ENCODE peak calls at places on chromosomes 7 and 10, in nine cellular contexts. U is CD4-positive, CD25-positive, alpha-beta regulatory T cell; B is naive thymus-derived CD4-positive, alpha-beta T cell; P is tibial artery; D is kidney; E is HepG2; I is aorta; H is cardiac muscle cell; V is RWPE2. Z is an unnamed sample.

GRCh38 chr7:153022796-153023592 is 263.4 kb downstream of the ACTR3B start:
- DNase-seq in B (no peak), P (no peak), U (no peak), V (no peak), D (no peak), I (no peak), H (no peak), E (no peak), Z (no peak)

GRCh38 chr7:651032-651728 is 75.3 kb upstream of the DNAAF5 start:
- DNase-seq in I (no peak), D (peak), B (no peak), U (no peak), V (no peak), P (no peak), H (no peak), E (no peak), Z (no peak)

GRCh38 chr10:17430647-17431355 is 23.6 kb downstream of the ST8SIA6 start:
- DNase-seq in D (peak), E (peak), I (peak), B (no peak), P (peak), U (peak), H (peak), V (no peak), Z (peak)

GRCh38 chr7:82164813-82165212 is 278.8 kb downstream of the CACNA2D1 start:
- DNase-seq in P (no peak), D (no peak), H (peak), E (no peak), U (no peak), V (no peak), I (no peak), B (no peak), Z (no peak)

GRCh38 chr10:5442056-5442989 is 30.0 kb downstream of the NET1 start:
- DNase-seq in E (peak), P (no peak), B (no peak), I (no peak), V (no peak), H (peak), U (peak), D (no peak), Z (no peak)

GRCh38 chr7:113371376-113372043 is 253.2 kb upstream of the SMIM30 start:
- DNase-seq in B (no peak), E (no peak), V (no peak), P (no peak), I (no peak), H (no peak), D (no peak), U (no peak), Z (no peak)

GRCh38 chr7:149727053-149727452 is 46.3 kb downstream of the ZNF467 start:
- DNase-seq in B (no peak), P (peak), U (no peak), D (peak), E (no peak), V (no peak), H (no peak), I (no peak), Z (peak)

GRCh38 chr7:24390376-24391157 is 106.6 kb downstream of the NPY start:
- DNase-seq in U (no peak), E (no peak), V (no peak), I (no peak), P (no peak), H (no peak), D (no peak), B (no peak), Z (no peak)

GRCh38 chr10:80468002-80468401 is 13.9 kb downstream of the TSPAN14 start:
- DNase-seq in H (no peak), P (peak), E (no peak), I (peak), U (peak), V (no peak), B (no peak), D (peak), Z (peak)

GRCh38 chr7:151755131-151755787 is 121.7 kb downstream of the PRKAG2 start:
- DNase-seq in V (no peak), I (peak), U (no peak), E (no peak), D (no peak), H (peak), P (no peak), B (no peak), Z (no peak)

GRCh38 chr10:31940839-31941653 is 12.4 kb upstream of the ARHGAP12 start:
- DNase-seq in E (peak), V (peak), P (no peak), I (peak), U (no peak), H (peak), D (no peak), B (no peak), Z (no peak)

GRCh38 chr7:2710256-2710655 is 22.3 kb downstream of the AMZ1 start:
- DNase-seq in D (no peak), B (no peak), E (no peak), H (no peak), I (no peak), U (peak), P (no peak), V (no peak), Z (no peak)

GRCh38 chr7:54664235-54665228 is 94.5 kb downstream of the SEC61G start:
- DNase-seq in V (peak), P (no peak), I (peak), D (peak), U (no peak), H (peak), B (no peak), E (peak), Z (peak)

GRCh38 chr7:159056722-159057121 is 87.9 kb downstream of the VIPR2 start:
- DNase-seq in D (no peak), P (no peak), E (no peak), V (no peak), I (no peak), H (no peak), U (no peak), B (no peak), Z (no peak)

GRCh38 chr7:82128546-82128945 is 315.0 kb downstream of the CACNA2D1 start:
- DNase-seq in D (no peak), P (no peak), E (no peak), B (no peak), I (no peak), H (no peak), V (no peak), U (no peak), Z (no peak)

GRCh38 chr7:102098986-102099385 is 187.7 kb upstream of the SH2B2 start:
- DNase-seq in U (no peak), I (peak), E (no peak), H (no peak), B (no peak), P (peak), V (no peak), D (no peak), Z (no peak)

GRCh38 chr10:92689663-92690210 is at the start of gene HHEX:
- DNase-seq in E (peak), D (peak), I (peak), B (peak), V (no peak), U (peak), P (no peak), H (peak), Z (peak)

GRCh38 chr10:13412894-13413293 is 64.8 kb upstream of the SEPHS1 start:
- DNase-seq in P (no peak), D (no peak), E (no peak), I (no peak), U (no peak), V (no peak), H (no peak), B (no peak), Z (no peak)

GRCh38 chr7:135158874-135159273 is 11.0 kb downstream of the TMEM140 start:
- DNase-seq in P (no peak), B (no peak), D (no peak), V (no peak), E (no peak), I (no peak), U (no peak), H (no peak), Z (no peak)

GRCh38 chr7:151051108-151051507 is 2.8 kb downstream of the ASIC3 start:
- DNase-seq in B (peak), E (no peak), U (peak), P (no peak), H (peak), V (no peak), D (no peak), I (peak), Z (peak)

GRCh38 chr10:21069278-21069677 is 172.2 kb upstream of the NEBL start:
- DNase-seq in V (no peak), D (no peak), U (no peak), H (no peak), I (no peak), P (no peak), B (no peak), E (no peak), Z (no peak)

GRCh38 chr10:101319241-101319915 is 34.6 kb upstream of the BTRC start:
- DNase-seq in B (no peak), E (no peak), D (no peak), I (no peak), U (no peak), V (no peak), P (no peak), H (peak), Z (no peak)

GRCh38 chr7:46741924-46742607 is 821.0 kb upstream of the IGFBP3 start:
- DNase-seq in P (no peak), U (no peak), H (peak), I (no peak), V (no peak), E (no peak), B (no peak), D (no peak), Z (no peak)

GRCh38 chr7:68760556-68760955 is 837.7 kb upstream of the AUTS2 start:
- DNase-seq in U (no peak), B (no peak), D (no peak), V (no peak), E (no peak), I (no peak), H (peak), P (no peak), Z (no peak)

GRCh38 chr10:109214916-109215740 is 708.2 kb downstream of the XPNPEP1 start:
- DNase-seq in E (no peak), D (no peak), H (no peak), B (no peak), I (no peak), P (no peak), U (no peak), V (no peak), Z (no peak)

GRCh38 chr10:102384053-102384452 is 11.5 kb upstream of the NFKB2 start:
- DNase-seq in E (no peak), V (no peak), H (peak), U (no peak), I (no peak), B (no peak), D (no peak), P (no peak), Z (no peak)

GRCh38 chr10:92695679-92696605 is 6.2 kb downstream of the HHEX start:
- DNase-seq in V (no peak), B (no peak), I (peak), U (no peak), H (peak), D (peak), P (no peak), E (no peak), Z (no peak)

GRCh38 chr7:126881315-126881714 is 371.4 kb downstream of the GRM8 start:
- DNase-seq in H (no peak), E (no peak), V (no peak), U (no peak), D (no peak), B (no peak), I (no peak), P (no peak), Z (no peak)

GRCh38 chr10:76150139-76150885 is 718.9 kb downstream of the LRMDA start:
- DNase-seq in V (no peak), H (peak), P (no peak), D (no peak), B (no peak), I (no peak), E (peak), U (no peak), Z (peak)

GRCh38 chr7:24910551-24911212 is 69.3 kb downstream of the OSBPL3 start:
- DNase-seq in P (no peak), H (no peak), D (no peak), E (no peak), U (no peak), B (no peak), V (no peak), I (no peak), Z (no peak)

GRCh38 chr7:16419126-16419525 is 2.2 kb downstream of the CRPPA start:
- DNase-seq in I (no peak), H (no peak), B (no peak), E (no peak), P (no peak), V (no peak), U (no peak), D (no peak), Z (no peak)

GRCh38 chr10:19518109-19518508 is 298.1 kb upstream of the PLXDC2 start:
- DNase-seq in H (no peak), D (no peak), V (no peak), B (no peak), P (no peak), U (no peak), E (no peak), I (no peak), Z (no peak)

GRCh38 chr10:70461397-70462348 is 16.9 kb upstream of the PALD1 start:
- DNase-seq in U (no peak), D (peak), V (no peak), B (no peak), I (peak), P (no peak), E (peak), H (peak), Z (no peak)

GRCh38 chr7:36638140-36638539 is 86.2 kb downstream of the AOAH start:
- DNase-seq in D (no peak), P (no peak), U (no peak), B (no peak), E (no peak), I (no peak), V (no peak), H (no peak), Z (no peak)

GRCh38 chr7:121077165-121077630 is 88.7 kb downstream of the CPED1 start:
- DNase-seq in I (no peak), B (no peak), U (no peak), H (no peak), P (no peak), D (no peak), V (no peak), E (no peak), Z (no peak)

GRCh38 chr7:121078701-121079227 is 90.3 kb downstream of the CPED1 start:
- DNase-seq in H (no peak), E (no peak), B (no peak), D (no peak), I (no peak), U (no peak), V (no peak), P (no peak), Z (no peak)

GRCh38 chr7:121075952-121076349 is 87.4 kb downstream of the CPED1 start:
- DNase-seq in I (no peak), H (no peak), V (no peak), B (no peak), U (no peak), P (no peak), D (no peak), E (no peak), Z (no peak)

GRCh38 chr7:121073463-121074099 is 85.1 kb downstream of the CPED1 start:
- DNase-seq in V (no peak), H (peak), B (no peak), U (no peak), I (no peak), E (no peak), D (no peak), P (no peak), Z (no peak)

DNA sequence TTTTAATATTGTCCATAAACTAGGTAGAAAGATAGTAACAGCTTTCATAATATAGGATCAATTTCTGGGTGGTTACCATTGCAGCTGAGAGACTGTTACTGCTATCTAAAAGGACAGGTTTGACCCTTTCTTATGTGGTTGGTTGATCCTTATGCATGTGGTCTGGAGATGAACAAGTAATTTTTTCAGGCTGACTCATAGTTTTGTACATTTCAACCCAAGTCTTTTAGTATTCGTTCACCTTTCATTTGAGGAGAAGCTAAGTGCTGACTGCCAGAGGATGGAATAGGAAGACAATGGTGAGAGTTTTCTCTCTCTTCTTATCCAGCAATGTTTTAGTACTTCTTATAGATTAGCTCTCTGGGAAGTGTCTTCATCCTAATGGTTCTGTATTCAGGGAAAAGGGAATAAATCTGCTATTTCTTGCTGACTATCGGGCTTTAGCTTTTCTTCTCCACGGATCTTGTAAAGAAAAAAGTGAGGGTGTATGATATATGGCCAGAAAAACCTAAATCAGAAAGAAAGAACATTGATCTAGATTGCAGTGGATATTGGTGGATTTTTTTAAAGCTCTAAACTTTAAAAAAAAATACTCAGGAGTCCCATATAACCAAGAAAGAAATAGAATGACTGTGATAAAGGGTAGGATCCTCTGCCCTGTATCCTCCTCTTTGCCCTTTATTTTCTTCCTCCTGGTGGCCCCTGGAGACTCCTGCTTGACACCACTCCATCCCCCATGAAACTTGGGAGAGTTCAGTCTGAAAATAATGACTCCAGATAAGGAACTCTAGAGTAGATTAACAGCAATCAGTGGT is 88.0 kb downstream of the CPED1 start:
- DNase-seq in I (no peak), D (no peak), B (no peak), V (no peak), E (no peak), P (no peak), H (peak), U (no peak), Z (no peak)
- H3K27ac ChIP-seq in I (no peak), D (no peak), B (no peak), V (peak), E (no peak), P (peak), H (no peak), U (no peak), Z (no peak)

GRCh38 chr7:98280791-98281756 is at the start of gene BRI3:
- DNase-seq in D (peak), I (peak), U (peak), V (peak), P (peak), E (peak), H (peak), B (peak), Z (peak)
- H3K27ac ChIP-seq in D (peak), I (peak), U (peak), V (peak), P (peak), E (peak), H (peak), B (peak), Z (peak)

DNA sequence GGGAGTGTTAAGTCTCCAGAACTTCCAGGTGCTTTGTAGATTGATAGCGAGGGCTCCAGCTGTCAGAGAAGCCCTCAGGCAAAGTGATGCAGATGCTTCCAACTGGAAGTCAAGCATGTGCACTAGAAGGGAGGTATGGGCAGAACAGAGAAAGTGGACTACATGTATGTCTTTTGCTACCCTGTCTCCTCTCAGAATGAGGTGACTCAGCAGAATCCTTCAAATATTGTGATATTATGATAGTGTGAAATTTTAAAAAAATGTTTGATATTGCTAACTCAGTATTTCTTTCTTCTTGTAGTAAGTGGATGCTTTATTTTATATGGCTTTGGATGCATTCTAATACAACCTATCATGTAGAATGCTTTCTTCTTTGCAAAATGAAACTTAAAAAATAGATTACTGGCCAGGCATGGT is 138.9 kb upstream of the SVIL start:
- DNase-seq in V (no peak), I (no peak), P (no peak), B (no peak), E (no peak), H (no peak), D (no peak), U (no peak), Z (no peak)
- H3K27ac ChIP-seq in V (no peak), I (no peak), P (no peak), B (no peak), E (no peak), H (no peak), D (no peak), U (no peak), Z (no peak)

GRCh38 chr7:130920122-130920521 is 186.1 kb upstream of the KLF14 start:
- DNase-seq in B (no peak), I (no peak), D (no peak), E (no peak), P (no peak), V (no peak), H (no peak), U (peak), Z (no peak)
- H3K27ac ChIP-seq in B (no peak), I (peak), D (peak), E (peak), P (peak), V (peak), H (no peak), U (peak), Z (no peak)

GRCh38 chr10:1141261-1141660 is 85.1 kb downstream of the WDR37 start:
- DNase-seq in B (no peak), V (no peak), P (no peak), U (no peak), E (no peak), D (no peak), H (no peak), I (no peak), Z (no peak)

GRCh38 chr10:1138529-1138928 is 82.3 kb downstream of the WDR37 start:
- DNase-seq in V (no peak), H (no peak), U (no peak), I (no peak), E (no peak), P (no peak), D (no peak), B (no peak), Z (no peak)

GRCh38 chr10:1134156-1134555 is 78.0 kb downstream of the WDR37 start:
- DNase-seq in D (no peak), E (no peak), B (no peak), I (no peak), U (no peak), H (no peak), P (no peak), V (no peak), Z (no peak)

GRCh38 chr10:1136268-1136667 is 80.1 kb downstream of the WDR37 start:
- DNase-seq in B (no peak), V (no peak), U (no peak), E (no peak), D (no peak), P (no peak), I (no peak), H (no peak), Z (no peak)

GRCh38 chr10:1137499-1138163 is 81.4 kb downstream of the WDR37 start:
- DNase-seq in B (no peak), U (no peak), D (no peak), V (no peak), P (no peak), H (no peak), I (no peak), E (no peak), Z (no peak)
- H3K27ac ChIP-seq in B (no peak), U (no peak), D (no peak), V (no peak), P (no peak), H (no peak), I (no peak), E (no peak), Z (no peak)

GRCh38 chr7:12801107-12801506 is 113.7 kb downstream of the ARL4A start:
- DNase-seq in U (no peak), V (no peak), H (no peak), B (no peak), P (no peak), E (no peak), D (no peak), I (no peak), Z (no peak)
- H3K27ac ChIP-seq in U (no peak), V (no peak), H (no peak), B (no peak), P (no peak), E (no peak), D (no peak), I (no peak), Z (no peak)

GRCh38 chr10:62582098-62582705 is 208.0 kb downstream of the ZNF365 start:
- DNase-seq in V (no peak), P (no peak), H (no peak), I (no peak), D (no peak), E (no peak), B (no peak), U (no peak), Z (no peak)
- H3K27ac ChIP-seq in V (peak), P (no peak), H (no peak), I (no peak), D (no peak), E (no peak), B (no peak), U (no peak), Z (no peak)

Z was measured in upper lobe of right lung.